ENCODE peak calls at places on chromosomes 6 and 20, in six cellular contexts. I is IMR-90; E is CD4-positive, alpha-beta T cell; K is tibial artery; N is T-cell; T is NT2/D1. Y is an unnamed sample.

GRCh38 chr20:16066571-16066970 is 506.7 kb downstream of the KIF16B start:
- DNase-seq in I (no peak), N (no peak), T (no peak), E (no peak), K (no peak), Y (no peak)

GRCh38 chr20:14775778-14776177 is 438.4 kb upstream of the FLRT3 start:
- DNase-seq in T (no peak), E (no peak), N (no peak), K (no peak), I (no peak), Y (no peak)

GRCh38 chr6:37261198-37261597 is 3.3 kb upstream of the TMEM217 start:
- DNase-seq in K (no peak), I (no peak), N (no peak), E (no peak), T (no peak), Y (no peak)

GRCh38 chr20:46946181-46946624 is 51.6 kb downstream of the EYA2 start:
- DNase-seq in T (no peak), E (no peak), I (no peak), N (no peak), K (no peak), Y (no peak)

GRCh38 chr6:13355969-13356368 is 27.6 kb upstream of the TBC1D7 start:
- DNase-seq in N (no peak), E (no peak), K (no peak), I (peak), T (no peak), Y (no peak)

GRCh38 chr6:87181903-87182302 is 26.5 kb downstream of the ZNF292 start:
- DNase-seq in K (no peak), T (no peak), N (no peak), E (no peak), I (no peak), Y (no peak)

GRCh38 chr6:135673671-135674309 is 176.2 kb upstream of the AHI1 start:
- DNase-seq in N (no peak), K (no peak), T (no peak), E (no peak), I (peak), Y (no peak)

GRCh38 chr20:63698739-63699465 is 2.5 kb downstream of the TNFRSF6B start:
- DNase-seq in T (no peak), N (no peak), K (peak), I (peak), E (no peak), Y (peak)

GRCh38 chr6:38818691-38819090 is 103.6 kb downstream of the DNAH8 start:
- DNase-seq in T (no peak), K (no peak), E (no peak), N (no peak), I (no peak), Y (no peak)

GRCh38 chr6:116531675-116532570 is 13.6 kb downstream of the TRAPPC3L start:
- DNase-seq in K (peak), E (peak), N (peak), T (peak), I (peak), Y (peak)

GRCh38 chr6:85241515-85241914 is 208.4 kb upstream of the NT5E start:
- DNase-seq in E (no peak), K (no peak), T (no peak), I (no peak), N (no peak), Y (no peak)

GRCh38 chr20:58014628-58015315 is 213.7 kb downstream of the ANKRD60 start:
- DNase-seq in T (no peak), E (no peak), I (no peak), K (no peak), N (no peak), Y (no peak)

GRCh38 chr6:168838000-168838399 is 397.0 kb downstream of the SMOC2 start:
- DNase-seq in T (no peak), K (no peak), N (no peak), E (no peak), I (no peak), Y (no peak)

GRCh38 chr20:18034039-18034438 is 23.7 kb downstream of the OVOL2 start:
- DNase-seq in T (no peak), E (no peak), N (no peak), K (no peak), I (no peak), Y (no peak)

GRCh38 chr6:72363844-72364740 is 257.8 kb upstream of the KCNQ5 start:
- DNase-seq in N (no peak), I (peak), T (no peak), E (no peak), K (no peak), Y (no peak)

GRCh38 chr20:47466704-47467459 is 34.8 kb upstream of the NCOA3 start:
- DNase-seq in I (no peak), N (no peak), E (no peak), K (no peak), T (no peak), Y (no peak)

GRCh38 chr6:106256201-106256968 is 69.2 kb downstream of the ATG5 start:
- DNase-seq in N (no peak), E (no peak), I (peak), K (no peak), T (no peak), Y (no peak)

GRCh38 chr6:133740784-133741183 is 148.1 kb upstream of the TCF21 start:
- DNase-seq in T (no peak), K (no peak), N (no peak), E (no peak), I (no peak), Y (no peak)

GRCh38 chr6:53635322-53635721 is 30.2 kb downstream of the KLHL31 start:
- DNase-seq in T (no peak), I (peak), K (no peak), N (no peak), E (no peak), Y (no peak)

GRCh38 chr6:18101271-18101670 is 21.2 kb downstream of the NHLRC1 start:
- DNase-seq in I (peak), E (no peak), T (no peak), K (no peak), N (no peak), Y (no peak)

GRCh38 chr6:131885237-131885636 is 65.9 kb downstream of the CCN2 start:
- DNase-seq in E (no peak), K (no peak), I (no peak), N (no peak), T (no peak), Y (no peak)

GRCh38 chr20:54290636-54291035 is 82.7 kb downstream of the PFDN4 start:
- DNase-seq in N (no peak), K (no peak), T (no peak), I (no peak), E (no peak), Y (no peak)

GRCh38 chr20:63498950-63499332 is at the start of gene EEF1A2:
- DNase-seq in K (no peak), T (no peak), E (peak), N (peak), I (no peak), Y (peak)

GRCh38 chr6:129475477-129476247 is 234.3 kb downstream of the ARHGAP18 start:
- DNase-seq in I (peak), T (no peak), E (no peak), N (no peak), K (no peak), Y (no peak)

GRCh38 chr6:88870728-88871330 is 92.6 kb downstream of the RNGTT start:
- DNase-seq in T (peak), K (no peak), I (peak), E (peak), N (peak), Y (no peak)

GRCh38 chr20:1776608-1777475 is 118.4 kb upstream of the SIRPA start:
- DNase-seq in T (peak), K (peak), E (peak), I (peak), N (peak), Y (peak)